ENCODE peak calls at places on chromosomes 6 and 20, in four cellular contexts. W is spleen, L is H9, U is lower lobe of right lung. K is an unnamed sample.

GRCh38 chr6:170139531-170139930 is 151.3 kb downstream of the DLL1 start:
- DNase-seq in W (peak), L (no peak), U (no peak), K (peak)

GRCh38 chr6:53306819-53307347 is 41.9 kb downstream of the ELOVL5 start:
- DNase-seq in W (no peak), L (no peak), U (no peak), K (no peak)

GRCh38 chr6:16985484-16986284 is 116.2 kb upstream of the STMND1 start:
- DNase-seq in W (no peak), L (no peak), U (no peak), K (no peak)

GRCh38 chr6:144334150-144334708 is 49.1 kb downstream of the UTRN start:
- DNase-seq in W (peak), L (no peak), U (peak), K (no peak)

GRCh38 chr6:116682334-116682712 is 1.3 kb downstream of the KPNA5 start:
- DNase-seq in W (no peak), L (no peak), U (no peak), K (peak)

GRCh38 chr20:47720636-47721427 is 64.4 kb downstream of the SULF2 start:
- DNase-seq in W (no peak), L (no peak), U (no peak), K (no peak)

GRCh38 chr6:160088774-160089533 is 32.7 kb upstream of the SLC22A1 start:
- DNase-seq in W (no peak), L (no peak), U (no peak), K (no peak)

GRCh38 chr6:163998496-163998895 is 584.0 kb downstream of the QKI start:
- DNase-seq in W (no peak), L (no peak), U (no peak), K (no peak)

GRCh38 chr20:35601021-35601973 is 14.3 kb upstream of the SPAG4 start:
- DNase-seq in W (peak), L (peak), U (peak), K (peak)

GRCh38 chr6:27605401-27606342 is 132.8 kb upstream of the ZNF184 start:
- DNase-seq in W (no peak), L (peak), U (no peak), K (no peak)

DNA sequence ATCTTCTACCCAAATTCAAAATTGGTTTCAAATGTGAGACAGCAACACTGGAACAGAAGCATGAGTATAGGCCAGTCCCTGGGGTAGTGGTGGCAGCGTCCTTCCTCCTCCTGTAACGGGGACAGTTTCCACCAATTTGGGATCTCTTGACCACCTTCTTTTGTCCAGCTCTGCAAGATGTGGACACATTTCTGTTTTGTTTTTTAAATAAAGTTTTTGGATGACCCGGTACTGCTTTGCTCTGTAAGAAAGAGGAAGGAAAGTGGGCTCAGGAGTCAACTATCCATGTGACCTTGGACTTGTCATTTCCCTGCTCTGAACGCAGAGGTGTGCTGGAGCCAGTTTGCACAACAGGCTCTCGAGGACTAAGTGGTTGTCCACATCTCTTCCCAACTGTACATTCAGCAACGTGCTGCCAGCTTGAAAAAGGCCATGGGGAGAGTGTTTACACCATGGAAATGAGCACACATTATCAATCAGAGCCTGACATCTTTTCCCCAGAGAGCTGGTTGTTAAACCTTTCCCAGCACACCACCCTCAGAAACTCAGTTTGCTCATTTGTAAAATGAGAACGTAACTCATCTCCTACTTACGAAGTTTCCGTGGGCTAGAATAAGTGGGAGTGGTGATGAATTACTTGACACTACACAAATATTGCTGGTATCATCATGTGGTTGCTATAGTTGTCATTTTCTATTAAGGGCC is 66.5 kb downstream of the ADTRP start:
- DNase-seq in W (no peak), L (no peak), U (no peak), K (no peak)
- TF ChIP-seq CTCF in W (no peak), L (no peak), U (no peak), K (no peak)

GRCh38 chr20:43102394-43102793 is 87.3 kb downstream of the PTPRT start:
- DNase-seq in W (no peak), L (peak), U (no peak), K (no peak)
- TF ChIP-seq CTCF in W (no peak), L (peak), U (no peak), K (no peak)

GRCh38 chr20:16803965-16804792 is 56.0 kb downstream of the OTOR start:
- DNase-seq in W (no peak), L (peak), U (peak), K (peak)
- TF ChIP-seq CTCF in W (peak), L (peak), U (peak), K (peak)

GRCh38 chr6:158143700-158144099 is 24.4 kb downstream of the SERAC1 start:
- DNase-seq in W (no peak), L (peak), U (no peak), K (no peak)
- TF ChIP-seq CTCF in W (no peak), L (peak), U (peak), K (no peak)

GRCh38 chr20:57129303-57129702 is 137.1 kb downstream of the BMP7 start:
- DNase-seq in W (no peak), L (no peak), U (no peak), K (no peak)
- TF ChIP-seq CTCF in W (no peak), L (no peak), U (no peak), K (no peak)

GRCh38 chr6:129500958-129501381 is 209.0 kb downstream of the ARHGAP18 start:
- DNase-seq in W (no peak), L (no peak), U (no peak), K (no peak)
- TF ChIP-seq CTCF in W (no peak), L (peak), U (peak), K (no peak)

GRCh38 chr6:29986199-29986598 is 43.9 kb downstream of the HLA-A start:
- DNase-seq in W (no peak), L (no peak), U (no peak), K (no peak)

GRCh38 chr6:29984232-29984631 is 41.9 kb downstream of the HLA-A start:
- DNase-seq in W (no peak), L (no peak), U (no peak), K (no peak)

GRCh38 chr6:29984992-29985391 is 42.7 kb downstream of the HLA-A start:
- DNase-seq in W (no peak), L (no peak), U (no peak), K (no peak)

GRCh38 chr6:29992792-29993191 is 50.5 kb downstream of the HLA-A start:
- DNase-seq in W (no peak), L (no peak), U (no peak), K (no peak)

GRCh38 chr6:29989211-29989610 is 46.9 kb downstream of the HLA-A start:
- DNase-seq in W (no peak), L (no peak), U (no peak), K (no peak)
- TF ChIP-seq CTCF in W (no peak), L (no peak), U (no peak), K (no peak)

DNA sequence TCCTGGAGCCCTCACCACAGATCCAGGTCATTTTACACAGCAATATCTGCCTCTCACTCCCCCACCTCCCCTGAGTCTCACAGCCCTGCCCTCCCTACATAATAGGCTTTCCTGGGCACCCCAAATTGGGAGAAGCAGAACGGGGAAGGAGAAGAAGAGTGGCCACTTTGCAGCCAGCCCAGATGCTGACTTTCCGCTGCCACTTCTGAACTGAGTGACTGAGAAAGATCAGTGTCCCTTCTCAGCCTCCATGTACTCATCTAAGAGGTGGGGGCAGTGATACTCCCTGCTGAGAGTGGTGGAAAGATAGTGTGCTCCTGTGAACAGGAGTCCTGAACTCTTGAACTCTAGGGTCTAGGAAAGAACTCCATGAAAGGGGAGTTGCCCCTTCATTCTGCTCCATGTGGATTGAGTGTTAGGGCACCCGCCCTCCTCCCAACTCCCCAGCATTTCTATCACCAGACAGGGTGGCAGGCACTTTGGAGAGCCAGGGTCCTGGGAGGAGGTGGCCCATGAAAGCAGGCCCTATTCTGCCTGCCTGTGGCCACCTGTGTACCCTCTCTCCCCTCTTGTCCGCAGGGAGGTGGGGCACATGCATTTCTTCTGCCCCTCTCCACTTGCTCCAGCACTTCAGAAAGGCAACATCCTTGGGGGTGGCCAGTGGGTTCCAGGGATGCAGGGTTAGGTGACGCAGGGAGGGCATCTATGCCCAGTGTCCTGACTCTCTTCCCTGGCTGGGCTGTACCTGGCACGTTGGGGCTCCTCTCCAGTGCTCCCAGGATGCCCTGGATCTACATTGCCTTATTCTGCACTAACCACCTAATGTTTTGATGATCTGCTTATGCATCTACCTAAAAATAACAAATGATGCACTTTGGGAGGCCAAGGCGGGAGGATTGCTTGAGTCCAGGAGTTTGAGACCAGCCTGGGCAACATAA is 38.3 kb upstream of the MRPS18A start:
- DNase-seq in W (peak), L (no peak), U (no peak), K (no peak)
- TF ChIP-seq CTCF in W (no peak), L (no peak), U (no peak), K (no peak)

DNA sequence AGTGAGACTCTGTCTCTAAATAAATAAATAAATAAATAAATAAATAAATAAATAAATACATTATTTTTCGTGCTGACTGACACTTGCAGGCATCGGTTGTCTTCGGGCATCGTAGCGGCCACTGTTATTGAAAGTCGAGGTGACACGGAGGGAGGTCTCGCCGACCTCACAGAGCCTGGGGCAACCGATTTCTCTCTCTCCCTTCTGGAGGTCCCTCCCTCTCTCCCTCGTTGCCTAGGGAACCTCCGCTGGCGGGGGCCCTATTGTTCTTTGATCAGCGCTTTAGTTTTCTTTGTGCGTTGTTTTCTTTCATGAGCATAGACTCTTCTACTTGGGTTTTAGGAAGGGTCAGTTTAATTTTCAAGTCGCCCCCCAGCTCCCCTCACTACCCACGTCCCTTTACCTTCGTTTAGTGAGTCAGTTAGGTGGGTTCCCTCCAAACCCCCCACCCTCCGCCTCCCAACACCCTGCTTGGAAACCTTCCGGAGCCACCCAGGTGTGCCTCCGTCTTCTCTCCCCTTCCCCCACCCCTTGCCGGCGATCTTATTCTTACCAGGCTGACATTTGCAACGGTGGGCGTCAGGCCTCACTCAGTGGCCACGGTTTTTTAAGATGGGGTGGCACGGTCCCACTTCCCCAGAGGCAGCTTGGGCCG is 345.3 kb upstream of the DEFB115 start:
- DNase-seq in W (peak), L (peak), U (peak), K (no peak)
- TF ChIP-seq CTCF in W (no peak), L (no peak), U (no peak), K (no peak)

GRCh38 chr6:35757461-35758123 is 18.8 kb upstream of the CLPSL2 start:
- DNase-seq in W (no peak), L (peak), U (no peak), K (no peak)

GRCh38 chr6:35752330-35752729 is 15.5 kb downstream of the ARMC12 start:
- DNase-seq in W (no peak), L (no peak), U (no peak), K (no peak)

GRCh38 chr6:35755525-35755924 is 18.7 kb downstream of the ARMC12 start:
- DNase-seq in W (no peak), L (no peak), U (no peak), K (no peak)

GRCh38 chr6:35751594-35751993 is 14.8 kb downstream of the ARMC12 start:
- DNase-seq in W (no peak), L (no peak), U (no peak), K (no peak)

GRCh38 chr6:35754452-35755321 is 17.9 kb downstream of the ARMC12 start:
- DNase-seq in W (no peak), L (no peak), U (no peak), K (no peak)
- TF ChIP-seq CTCF in W (no peak), L (no peak), U (no peak), K (no peak)

K was measured in upper lobe of left lung.